ENCODE peak calls at places on chromosomes 3 and 15, in five cellular contexts. R is omental fat pad, I is left ventricle myocardium inferior, E is transverse colon, C is upper lobe of left lung. B is an unnamed sample.

GRCh38 chr3:58630081-58630709 is 36.4 kb downstream of the FAM3D start:
- DNase-seq in R (peak), I (peak), E (peak), C (peak), B (peak)

GRCh38 chr3:196144383-196145105 is 62.7 kb upstream of the TFRC start:
- DNase-seq in R (no peak), I (no peak), E (no peak), C (no peak), B (no peak)

GRCh38 chr15:67501177-67501835 is 19.6 kb upstream of the C15orf61 start:
- DNase-seq in R (no peak), I (no peak), E (no peak), C (no peak), B (peak)

GRCh38 chr3:151923901-151924300 is 50.5 kb downstream of the SUCNR1 start:
- DNase-seq in R (no peak), I (no peak), E (no peak), C (no peak), B (no peak)

GRCh38 chr15:79985571-79985970 is 14.6 kb upstream of the BCL2A1 start:
- DNase-seq in R (no peak), I (no peak), E (no peak), C (no peak), B (no peak)

GRCh38 chr15:40293006-40293405 is 10.1 kb upstream of the ANKRD63 start:
- DNase-seq in R (no peak), I (peak), E (no peak), C (no peak), B (no peak)

GRCh38 chr3:15495461-15496340 is 25.8 kb downstream of the COLQ start:
- DNase-seq in R (no peak), I (no peak), E (no peak), C (no peak), B (no peak)

GRCh38 chr15:95025924-95026728 is 794.8 kb downstream of the MCTP2 start:
- DNase-seq in R (peak), I (peak), E (peak), C (no peak), B (peak)

GRCh38 chr3:190323241-190323617 is 983 bp upstream of the CLDN1 start:
- DNase-seq in R (no peak), I (no peak), E (no peak), C (no peak), B (peak)

GRCh38 chr3:49007068-49007770 is at the start of gene WDR6:
- DNase-seq in R (peak), I (peak), E (peak), C (peak), B (peak)

GRCh38 chr3:47113669-47114365 is 50.1 kb downstream of the SETD2 start:
- DNase-seq in R (no peak), I (no peak), E (no peak), C (no peak), B (no peak)

GRCh38 chr3:45309876-45310275 is 78.5 kb upstream of the LARS2 start:
- DNase-seq in R (no peak), I (no peak), E (no peak), C (no peak), B (no peak)

GRCh38 chr3:5499404-5499803 is 311.9 kb downstream of the EDEM1 start:
- DNase-seq in R (no peak), I (no peak), E (no peak), C (no peak), B (no peak)

GRCh38 chr3:137165117-137165806 is 207.5 kb downstream of the IL20RB start:
- DNase-seq in R (no peak), I (no peak), E (no peak), C (no peak), B (no peak)

GRCh38 chr15:65785151-65785550 is 6.9 kb downstream of the DENND4A start:
- DNase-seq in R (no peak), I (no peak), E (no peak), C (no peak), B (no peak)

GRCh38 chr3:124076231-124076630 is 84.3 kb upstream of the ROPN1 start:
- DNase-seq in R (no peak), I (no peak), E (no peak), C (no peak), B (no peak)

GRCh38 chr3:124492824-124493223 is 237.4 kb upstream of the UMPS start:
- DNase-seq in R (no peak), I (peak), E (peak), C (peak), B (peak)

GRCh38 chr15:83396071-83396470 is 51.1 kb upstream of the SH3GL3 start:
- DNase-seq in R (no peak), I (no peak), E (no peak), C (no peak), B (no peak)

GRCh38 chr3:36957072-36957471 is 12.2 kb upstream of the TRANK1 start:
- DNase-seq in R (no peak), I (no peak), E (no peak), C (no peak), B (no peak)
- TF ChIP-seq CTCF in R (no peak), I (no peak), E (no peak), C (no peak), B (peak)

GRCh38 chr3:42732829-42733459 is 30.3 kb upstream of the HHATL start:
- DNase-seq in R (no peak), I (no peak), E (no peak), C (no peak), B (no peak)
- TF ChIP-seq CTCF in R (no peak), I (no peak), E (no peak), C (no peak), B (no peak)

GRCh38 chr15:23472678-23473077 is 25.6 kb upstream of the GOLGA6L2 start:
- DNase-seq in R (no peak), I (no peak), E (no peak), C (no peak), B (no peak)

GRCh38 chr15:23472033-23472432 is 25.0 kb upstream of the GOLGA6L2 start:
- DNase-seq in R (no peak), I (no peak), E (no peak), C (no peak), B (no peak)

GRCh38 chr15:23467110-23467600 is 20.1 kb upstream of the GOLGA6L2 start:
- DNase-seq in R (no peak), I (no peak), E (no peak), C (no peak), B (peak)
- TF ChIP-seq CTCF in R (no peak), I (peak), E (peak), C (peak), B (no peak)

GRCh38 chr3:13519392-13519791 is 29.5 kb upstream of the FBLN2 start:
- DNase-seq in R (no peak), I (no peak), E (no peak), C (no peak), B (no peak)
- TF ChIP-seq CTCF in R (no peak), I (no peak), E (no peak), C (no peak), B (no peak)

DNA sequence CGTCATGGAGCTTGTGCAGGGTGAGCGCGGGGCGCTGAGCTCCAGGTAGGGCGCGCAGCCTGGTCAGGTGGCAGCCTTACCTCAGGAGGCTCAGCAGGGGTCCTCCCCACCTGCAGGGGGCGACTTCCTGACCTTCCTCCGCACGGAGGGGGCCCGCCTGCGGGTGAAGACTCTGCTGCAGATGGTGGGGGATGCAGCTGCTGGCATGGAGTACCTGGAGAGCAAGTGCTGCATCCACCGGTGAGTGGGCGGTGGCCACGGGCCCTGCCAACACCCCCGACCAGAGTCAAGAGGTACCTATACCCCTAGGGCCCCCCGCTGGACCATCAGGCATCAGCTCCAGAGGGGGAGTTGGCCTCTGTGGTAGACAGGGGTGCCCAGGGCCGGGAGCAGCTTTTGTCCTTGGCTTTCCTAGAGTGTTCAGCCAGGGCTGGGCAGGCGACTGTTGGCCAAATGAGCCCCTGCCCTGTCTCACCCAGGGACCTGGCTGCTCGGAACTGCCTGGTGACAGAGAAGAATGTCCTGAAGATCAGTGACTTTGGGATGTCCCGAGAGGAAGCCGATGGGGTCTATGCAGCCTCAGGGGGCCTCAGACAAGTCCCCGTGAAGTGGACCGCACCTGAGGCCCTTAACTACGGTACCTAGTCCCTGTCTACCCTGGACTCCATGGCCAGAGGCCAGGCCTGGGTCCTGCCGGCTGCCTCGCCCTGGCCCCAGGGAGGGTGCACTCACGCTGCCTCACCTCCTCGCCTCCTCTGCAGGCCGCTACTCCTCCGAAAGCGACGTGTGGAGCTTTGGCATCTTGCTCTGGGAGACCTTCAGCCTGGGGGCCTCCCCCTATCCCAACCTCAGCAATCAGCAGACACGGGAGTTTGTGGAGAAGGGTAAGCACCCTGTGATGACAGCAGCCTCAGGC is 9.1 kb downstream of the FES start:
- DNase-seq in R (no peak), I (no peak), E (no peak), C (no peak), B (no peak)
- TF ChIP-seq CTCF in R (no peak), I (no peak), E (no peak), C (no peak), B (no peak)

GRCh38 chr3:164550857-164551256 is 527.4 kb downstream of the SI start:
- DNase-seq in R (no peak), I (no peak), E (no peak), C (no peak), B (no peak)
- TF ChIP-seq CTCF in R (no peak), I (no peak), E (no peak), C (no peak), B (no peak)

B was measured in GM13976.